ENCODE peak calls at places on chromosomes 1 and 21, in seven cellular contexts. P is cardiac fibroblast, V is upper lobe of right lung, J is cardiac muscle cell, X is nephron progenitor cell, G is MCF 10A, O is lower leg skin. Y is an unnamed sample.

GRCh38 chr1:245583575-245584330 is 429.0 kb downstream of the KIF26B start:
- DNase-seq in P (peak), V (peak), J (no peak), X (no peak), G (peak), O (peak), Y (no peak)

GRCh38 chr1:32464191-32464715 is 619 bp upstream of the ZBTB8B start:
- DNase-seq in P (peak), V (no peak), J (peak), X (peak), G (no peak), O (no peak), Y (no peak)

GRCh38 chr1:170856455-170856854 is 78.9 kb upstream of the MROH9 start:
- DNase-seq in P (peak), V (no peak), J (no peak), X (no peak), G (peak), O (no peak), Y (no peak)

GRCh38 chr1:78691995-78692747 is 42.5 kb downstream of the IFI44 start:
- DNase-seq in P (no peak), V (no peak), J (no peak), X (no peak), G (peak), O (no peak), Y (no peak)

GRCh38 chr1:243233908-243234307 is 21.2 kb downstream of the CEP170 start:
- DNase-seq in P (peak), V (no peak), J (no peak), X (no peak), G (no peak), O (no peak), Y (no peak)

GRCh38 chr1:197486948-197487347 is 218.9 kb downstream of the CRB1 start:
- DNase-seq in P (peak), V (no peak), J (peak), X (no peak), G (peak), O (no peak), Y (no peak)

GRCh38 chr1:7383671-7384070 is 387.4 kb upstream of the VAMP3 start:
- DNase-seq in P (no peak), V (no peak), J (no peak), X (no peak), G (no peak), O (peak), Y (no peak)

GRCh38 chr1:28287315-28287714 is 28.0 kb downstream of the SESN2 start:
- DNase-seq in P (no peak), V (no peak), J (no peak), X (no peak), G (peak), O (no peak), Y (no peak)

GRCh38 chr1:15322648-15323350 is 75.8 kb downstream of the FHAD1 start:
- DNase-seq in P (no peak), V (peak), J (no peak), X (no peak), G (peak), O (no peak), Y (no peak)

GRCh38 chr1:223077434-223077833 is 65.6 kb downstream of the TLR5 start:
- DNase-seq in P (no peak), V (no peak), J (no peak), X (no peak), G (no peak), O (no peak), Y (no peak)

GRCh38 chr1:224637510-224637909 is 21.4 kb downstream of the CNIH3 start:
- DNase-seq in P (peak), V (no peak), J (no peak), X (no peak), G (peak), O (no peak), Y (no peak)

GRCh38 chr1:10755977-10756521 is 40.4 kb downstream of the CASZ1 start:
- DNase-seq in P (peak), V (peak), J (no peak), X (peak), G (peak), O (peak), Y (no peak)

GRCh38 chr1:245500546-245500945 is 345.8 kb downstream of the KIF26B start:
- DNase-seq in P (peak), V (no peak), J (no peak), X (no peak), G (peak), O (no peak), Y (no peak)

GRCh38 chr1:224528900-224529299 is 87.2 kb upstream of the CNIH3 start:
- DNase-seq in P (peak), V (no peak), J (no peak), X (no peak), G (peak), O (no peak), Y (no peak)

GRCh38 chr1:64518692-64519481 is 49.0 kb downstream of the CACHD1 start:
- DNase-seq in P (no peak), V (no peak), J (no peak), X (no peak), G (no peak), O (no peak), Y (no peak)

GRCh38 chr1:66929289-66929688 is 4.5 kb downstream of the MIER1 start:
- DNase-seq in P (no peak), V (no peak), J (no peak), X (no peak), G (peak), O (no peak), Y (no peak)

GRCh38 chr21:44006656-44007055 is 5.5 kb upstream of the TRAPPC10 start:
- DNase-seq in P (peak), V (no peak), J (no peak), X (no peak), G (no peak), O (no peak), Y (no peak)

GRCh38 chr21:46326110-46326703 is 2.3 kb downstream of the PCNT start:
- DNase-seq in P (no peak), V (no peak), J (no peak), X (no peak), G (no peak), O (no peak), Y (no peak)

GRCh38 chr1:1106510-1107221 is 9.2 kb downstream of the C1orf159 start:
- DNase-seq in P (no peak), V (peak), J (no peak), X (no peak), G (no peak), O (no peak), Y (no peak)

GRCh38 chr1:67615886-67616285 is 69.1 kb upstream of the GADD45A start:
- DNase-seq in P (no peak), V (no peak), J (no peak), X (no peak), G (no peak), O (no peak), Y (no peak)

GRCh38 chr21:33948951-33949444 is 33.4 kb upstream of the ATP5PO start:
- DNase-seq in P (no peak), V (no peak), J (no peak), X (no peak), G (no peak), O (no peak), Y (no peak)

GRCh38 chr1:9615316-9616063 is 26.8 kb downstream of the TMEM201 start:
- DNase-seq in P (peak), V (peak), J (peak), X (peak), G (peak), O (no peak), Y (no peak)

GRCh38 chr1:226575436-226576390 is 27.1 kb downstream of the STUM start:
- DNase-seq in P (no peak), V (peak), J (peak), X (no peak), G (no peak), O (no peak), Y (no peak)

GRCh38 chr1:246157516-246157915 is 349.6 kb downstream of the SMYD3 start:
- DNase-seq in P (no peak), V (no peak), J (no peak), X (no peak), G (peak), O (no peak), Y (no peak)

GRCh38 chr1:181038399-181038873 is 4.7 kb downstream of the MR1 start:
- DNase-seq in P (peak), V (no peak), J (peak), X (peak), G (peak), O (no peak), Y (no peak)

GRCh38 chr1:241641748-241642592 is 1.8 kb upstream of the CHML start:
- DNase-seq in P (peak), V (no peak), J (no peak), X (no peak), G (peak), O (no peak), Y (no peak)

GRCh38 chr1:241640149-241640866 is at the start of the genes CHML and OPN3:
- DNase-seq in P (peak), V (peak), J (peak), X (peak), G (peak), O (peak), Y (peak)

GRCh38 chr1:241642593-241642944 is 2.4 kb upstream of the CHML start:
- DNase-seq in P (no peak), V (no peak), J (no peak), X (no peak), G (no peak), O (no peak), Y (no peak)

GRCh38 chr1:241639653-241640148 is 468 bp downstream of the CHML start:
- DNase-seq in P (no peak), V (peak), J (peak), X (peak), G (peak), O (peak), Y (peak)

DNA sequence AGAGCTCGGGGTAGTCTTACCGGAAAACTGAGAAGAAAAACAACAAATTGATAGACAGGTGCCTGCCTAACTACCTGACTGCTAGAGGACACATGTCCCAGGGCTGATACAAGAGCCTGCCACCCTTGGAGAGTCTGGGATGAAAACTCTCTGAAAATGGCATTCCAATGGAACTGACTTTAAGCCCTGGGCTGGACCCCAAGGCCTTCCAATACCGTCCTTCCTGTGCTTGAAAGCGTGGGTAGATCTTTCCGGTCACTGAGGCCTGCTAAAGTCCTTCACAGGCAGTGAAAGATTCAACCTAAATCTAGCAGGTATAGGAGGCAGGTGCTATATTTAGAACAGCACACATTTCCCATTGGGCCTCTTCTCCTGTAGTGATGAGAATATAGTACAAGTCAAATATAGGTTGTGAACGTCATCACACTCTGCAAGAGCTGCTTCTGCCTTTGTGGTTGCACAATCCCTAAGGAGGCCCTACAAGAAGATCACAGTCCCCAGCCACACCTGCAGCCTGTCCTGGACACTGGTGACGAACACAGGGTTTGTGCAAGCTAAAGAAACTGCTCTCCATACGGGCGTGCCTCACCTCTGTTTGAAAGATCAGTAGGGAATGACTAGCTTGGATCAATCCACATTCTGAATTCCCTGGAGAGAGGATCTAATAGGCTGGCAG is 836 bp upstream of the CHML start:
- DNase-seq in P (no peak), V (no peak), J (no peak), X (no peak), G (peak), O (no peak), Y (no peak)
- TF ChIP-seq CTCF in P (no peak), V (no peak), J (no peak), X (no peak), G (no peak), O (no peak), Y (no peak)

GRCh38 chr1:202888507-202889360 is at the start of gene RABIF:
- DNase-seq in P (peak), V (peak), J (peak), X (peak), G (peak), O (peak), Y (peak)
- TF ChIP-seq CTCF in P (peak), V (peak), J (peak), X (no peak), G (no peak), O (no peak), Y (peak)

GRCh38 chr21:39083377-39084008 is 99.8 kb downstream of the PSMG1 start:
- DNase-seq in P (peak), V (peak), J (no peak), X (no peak), G (peak), O (peak), Y (no peak)

GRCh38 chr21:39080366-39080765 is 102.9 kb downstream of the PSMG1 start:
- DNase-seq in P (no peak), V (no peak), J (no peak), X (no peak), G (no peak), O (no peak), Y (no peak)

GRCh38 chr21:39084073-39084472 is 99.2 kb downstream of the PSMG1 start:
- DNase-seq in P (no peak), V (no peak), J (no peak), X (no peak), G (no peak), O (peak), Y (no peak)

GRCh38 chr21:39084979-39085729 is 98.1 kb downstream of the PSMG1 start:
- DNase-seq in P (no peak), V (no peak), J (no peak), X (no peak), G (no peak), O (no peak), Y (no peak)

DNA sequence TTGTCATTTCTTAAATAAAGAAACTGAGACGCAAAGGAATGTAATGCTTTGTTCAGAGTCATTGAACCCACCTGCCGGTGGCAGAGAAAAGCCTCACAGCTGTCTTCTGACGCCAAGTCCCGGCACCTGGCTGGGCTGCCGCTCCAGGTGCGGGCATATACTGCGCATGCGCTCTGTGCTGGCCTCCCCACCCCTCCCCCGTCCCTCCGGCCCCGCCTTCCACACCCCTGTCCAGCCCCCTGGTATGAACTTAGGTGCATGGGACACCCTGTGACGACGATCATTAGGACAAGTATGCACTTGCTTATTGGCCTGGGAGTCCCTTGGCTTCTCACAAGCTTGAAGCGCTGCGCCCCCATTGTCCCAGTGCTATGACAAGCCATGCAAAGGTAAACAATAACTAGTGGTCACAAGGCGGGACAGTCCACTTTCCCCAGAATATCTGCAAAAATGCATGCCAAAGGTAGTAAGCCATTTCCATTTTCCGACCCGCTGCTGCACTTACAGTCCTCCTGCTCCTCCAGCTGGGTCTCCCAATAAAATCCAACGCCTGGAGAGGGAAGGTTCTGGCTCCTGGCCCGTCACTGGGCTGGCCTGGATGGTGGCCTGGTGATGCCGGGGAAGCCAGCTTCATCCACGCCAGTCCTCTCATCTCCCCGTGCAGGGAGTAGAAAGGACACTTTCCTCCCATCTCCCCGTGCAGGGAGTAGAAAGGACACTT is 100.4 kb downstream of the PSMG1 start:
- DNase-seq in P (no peak), V (no peak), J (no peak), X (no peak), G (peak), O (no peak), Y (no peak)
- TF ChIP-seq CTCF in P (no peak), V (no peak), J (no peak), X (no peak), G (no peak), O (no peak), Y (peak)

DNA sequence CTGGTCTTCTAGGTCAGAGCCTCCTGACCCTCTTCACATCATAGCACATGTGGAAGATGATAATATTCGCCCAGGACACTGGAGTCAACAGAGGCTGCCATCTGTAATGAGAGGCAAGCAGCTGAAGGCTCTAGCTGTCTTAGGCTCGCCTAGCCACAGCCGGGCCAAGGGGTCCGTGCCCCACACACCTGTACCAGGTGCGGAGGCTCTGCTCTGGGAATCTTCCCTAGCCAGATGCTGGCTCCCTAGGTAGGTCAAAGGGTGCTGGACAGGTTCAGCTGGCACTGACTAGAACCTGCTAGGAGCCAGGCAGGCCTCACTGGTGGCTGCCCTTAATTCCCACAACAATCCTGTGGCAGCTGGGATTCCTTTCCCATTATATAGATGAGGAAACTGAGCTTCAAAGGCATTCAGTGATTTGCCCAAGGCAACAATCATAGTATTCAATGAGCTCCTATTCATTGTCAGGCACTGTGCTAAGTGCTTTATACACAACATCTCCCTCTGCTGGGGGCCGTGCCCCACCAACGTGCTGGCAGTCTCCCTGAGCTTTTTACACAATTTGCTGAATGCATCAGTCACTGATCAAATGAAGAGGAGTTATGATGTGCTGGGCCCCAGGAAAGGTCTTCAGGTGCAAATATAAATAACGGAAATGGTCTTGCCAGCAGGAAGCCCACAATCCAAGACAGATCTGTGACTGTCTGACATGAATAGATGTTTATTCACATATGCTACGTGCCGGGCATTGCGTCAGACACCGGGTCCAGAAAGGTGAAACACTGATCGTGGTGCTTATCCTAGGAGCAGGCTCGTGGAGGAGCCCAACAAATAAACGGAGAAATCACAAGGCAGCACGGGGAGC is 58.0 kb downstream of the DDX20 start:
- DNase-seq in P (no peak), V (no peak), J (no peak), X (no peak), G (peak), O (peak), Y (no peak)
- TF ChIP-seq CTCF in P (no peak), V (no peak), J (peak), X (no peak), G (no peak), O (no peak), Y (no peak)

GRCh38 chr1:106268070-106268469 is 788.4 kb upstream of the PRMT6 start:
- DNase-seq in P (peak), V (no peak), J (peak), X (peak), G (peak), O (no peak), Y (no peak)

DNA sequence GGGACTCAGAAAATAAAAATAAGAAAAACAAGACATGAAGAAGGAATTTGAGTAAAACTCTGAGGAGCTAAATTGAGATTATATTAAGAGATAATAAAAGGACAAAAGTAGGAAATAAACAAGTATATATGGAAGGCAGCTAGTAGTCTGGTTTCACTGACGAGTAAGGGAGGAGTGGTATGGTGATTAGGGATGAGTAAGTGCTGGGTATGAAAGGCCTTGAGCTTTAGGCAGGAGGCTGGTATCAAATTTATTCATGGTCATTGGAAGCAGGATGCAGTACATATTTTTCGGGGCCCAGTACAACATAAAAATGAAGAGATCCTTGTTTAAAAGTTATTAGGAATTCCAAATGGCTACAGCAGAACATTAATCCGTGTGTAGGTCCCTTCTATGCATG is 789.7 kb upstream of the PRMT6 start:
- DNase-seq in P (no peak), V (no peak), J (no peak), X (no peak), G (peak), O (no peak), Y (no peak)
- TF ChIP-seq CTCF in P (no peak), V (no peak), J (no peak), X (no peak), G (no peak), O (no peak), Y (no peak)

GRCh38 chr1:5949074-5949760 is 43.0 kb downstream of the NPHP4 start:
- DNase-seq in P (no peak), V (no peak), J (no peak), X (no peak), G (no peak), O (peak), Y (no peak)
- TF ChIP-seq CTCF in P (peak), V (no peak), J (peak), X (no peak), G (no peak), O (no peak), Y (peak)

GRCh38 chr1:209585672-209586071 is 2.2 kb downstream of the CAMK1G start:
- DNase-seq in P (peak), V (peak), J (peak), X (peak), G (no peak), O (no peak), Y (peak)
- TF ChIP-seq CTCF in P (no peak), V (no peak), J (peak), X (no peak), G (no peak), O (no peak), Y (no peak)

Y was measured in progenitor cell of endocrine pancreas.